ENCODE peak calls at places on chromosome 7, in four cellular contexts. Q is GM23338; U is activated CD8-positive, alpha-beta memory T cell treated with anti-CD3 and anti-CD28 coated beads for 4 hours; B is activated naive CD4-positive, alpha-beta T cell treated with anti-CD3 and anti-CD28 coated beads, Interleukin-2, amount 10 ng/mL, durations not matched to agents 7 days and 5 days. N is an unnamed sample.

GRCh38 chr7:146115665-146116451 is 743 bp upstream of the CNTNAP2 start:
- DNase-seq in Q (peak), U (no peak), B (peak), N (peak)

GRCh38 chr7:117087639-117088396 is 134.5 kb downstream of the ST7 start:
- DNase-seq in B (no peak), Q (no peak), U (no peak), N (no peak)

GRCh38 chr7:76294344-76295024 is 8.0 kb upstream of the HSPB1 start:
- DNase-seq in U (no peak), B (no peak), Q (peak), N (peak)

GRCh38 chr7:49563693-49564378 is 209.6 kb upstream of the VWC2 start:
- DNase-seq in Q (no peak), B (no peak), U (no peak), N (no peak)

GRCh38 chr7:651032-651728 is 75.3 kb upstream of the DNAAF5 start:
- DNase-seq in Q (no peak), U (peak), B (no peak), N (peak)

GRCh38 chr7:129163875-129164544 is 19.5 kb downstream of the TSPAN33 start:
- DNase-seq in Q (peak), B (no peak), U (no peak), N (no peak)

GRCh38 chr7:114084381-114085312 is 165.8 kb upstream of the PPP1R3A start:
- DNase-seq in B (peak), Q (peak), U (no peak), N (peak)

GRCh38 chr7:55873765-55874164 is 11.2 kb upstream of the SEPTIN14 start:
- DNase-seq in B (no peak), U (no peak), Q (no peak), N (no peak)

GRCh38 chr7:25669300-25669781 is 441.1 kb upstream of the NPVF start:
- DNase-seq in U (no peak), Q (no peak), B (no peak), N (no peak)

GRCh38 chr7:158631574-158632195 is 44.1 kb upstream of the PTPRN2 start:
- DNase-seq in Q (no peak), B (no peak), U (no peak), N (no peak)

GRCh38 chr7:25839084-25839769 is 312.8 kb upstream of the NFE2L3 start:
- DNase-seq in Q (peak), B (no peak), U (no peak), N (no peak)

GRCh38 chr7:32347244-32347828 is 142.8 kb downstream of the LSM5 start:
- DNase-seq in Q (peak), U (no peak), B (peak), N (no peak)

GRCh38 chr7:120691915-120692314 is 166.0 kb downstream of the TSPAN12 start:
- DNase-seq in U (no peak), B (no peak), Q (peak), N (no peak)

GRCh38 chr7:27182861-27183681 is 2.0 kb downstream of the HOXA11 start:
- DNase-seq in Q (peak), B (peak), U (no peak), N (no peak)

GRCh38 chr7:73521636-73522080 is 435 bp downstream of the BAZ1B start:
- DNase-seq in U (no peak), B (no peak), Q (peak), N (peak)

GRCh38 chr7:128030999-128031681 is at the start of gene LRRC4:
- DNase-seq in Q (peak), U (no peak), B (peak), N (peak)

GRCh38 chr7:14001139-14001538 is 11.7 kb upstream of the ETV1 start:
- DNase-seq in U (no peak), Q (no peak), B (no peak), N (no peak)

GRCh38 chr7:53315986-53316385 is 280.6 kb downstream of the POM121L12 start:
- DNase-seq in B (no peak), U (no peak), Q (no peak), N (peak)

GRCh38 chr7:27095897-27096755 is at the start of gene HOXA1:
- DNase-seq in B (peak), U (peak), Q (peak), N (peak)

GRCh38 chr7:150322114-150322832 is 882 bp upstream of the LRRC61 start:
- DNase-seq in B (peak), Q (no peak), U (peak), N (no peak)